ENCODE peak calls at places on chromosomes 3 and 15, in ten cellular contexts. L is PC-9, O is A549, J is transverse colon, N is spleen, F is HL-60, V is kidney epithelial cell, U is OCI-LY7, X is PC-3, Z is fibroblast of lung. I is an unnamed sample.

GRCh38 chr15:79128556-79128955 is 38.0 kb upstream of the RASGRF1 start:
- DNase-seq in L (no peak), O (no peak), J (no peak), N (no peak), F (no peak), V (no peak), U (no peak), X (no peak), Z (no peak), I (no peak)

GRCh38 chr3:36763111-36763849 is 1.1 kb downstream of the DCLK3 start:
- DNase-seq in L (no peak), O (no peak), J (no peak), N (no peak), F (no peak), V (no peak), U (no peak), X (no peak), Z (no peak), I (no peak)

GRCh38 chr3:125191256-125191655 is 21.3 kb downstream of the SLC12A8 start:
- DNase-seq in L (no peak), O (no peak), J (no peak), N (no peak), F (no peak), V (no peak), U (no peak), X (no peak), Z (peak), I (no peak)

GRCh38 chr3:123791898-123792297 is 92.2 kb downstream of the MYLK start:
- DNase-seq in L (no peak), O (no peak), J (no peak), N (no peak), F (no peak), V (no peak), U (no peak), X (no peak), Z (peak), I (no peak)

GRCh38 chr3:139112230-139112558 is 67.5 kb upstream of the PRR23C start:
- DNase-seq in L (no peak), O (no peak), J (no peak), N (no peak), F (no peak), V (no peak), U (no peak), X (no peak), Z (no peak), I (no peak)

GRCh38 chr3:37330466-37330865 is 156.1 kb upstream of the LRRFIP2 start:
- DNase-seq in L (no peak), O (no peak), J (no peak), N (no peak), F (no peak), V (no peak), U (no peak), X (no peak), Z (no peak), I (no peak)

GRCh38 chr3:160575589-160575988 is 10.2 kb upstream of the KPNA4 start:
- DNase-seq in L (no peak), O (no peak), J (no peak), N (no peak), F (no peak), V (no peak), U (no peak), X (no peak), Z (no peak), I (no peak)

GRCh38 chr3:134769469-134769868 is 25.6 kb upstream of the EPHB1 start:
- DNase-seq in L (no peak), O (no peak), J (no peak), N (no peak), F (no peak), V (no peak), U (no peak), X (no peak), Z (no peak), I (no peak)

GRCh38 chr15:27707216-27707710 is 391.9 kb downstream of the OCA2 start:
- DNase-seq in L (no peak), O (no peak), J (no peak), N (no peak), F (no peak), V (no peak), U (no peak), X (no peak), Z (no peak), I (no peak)

GRCh38 chr3:53493997-53494791 is at the start of gene CACNA1D:
- DNase-seq in L (peak), O (no peak), J (peak), N (no peak), F (no peak), V (no peak), U (no peak), X (no peak), Z (peak), I (no peak)

GRCh38 chr3:58052373-58053273 is 44.4 kb downstream of the FLNB start:
- DNase-seq in L (peak), O (peak), J (peak), N (no peak), F (no peak), V (peak), U (no peak), X (peak), Z (peak), I (peak)

GRCh38 chr15:57662802-57663201 is 43.7 kb upstream of the POLR2M start:
- DNase-seq in L (no peak), O (no peak), J (no peak), N (no peak), F (no peak), V (no peak), U (no peak), X (no peak), Z (no peak), I (no peak)

GRCh38 chr15:70376929-70377691 is 279.4 kb upstream of the TLE3 start:
- DNase-seq in L (no peak), O (no peak), J (peak), N (no peak), F (peak), V (peak), U (no peak), X (no peak), Z (peak), I (no peak)

GRCh38 chr3:98782826-98783500 is 19.8 kb downstream of the ST3GAL6 start:
- DNase-seq in L (no peak), O (no peak), J (no peak), N (no peak), F (no peak), V (peak), U (no peak), X (peak), Z (peak), I (peak)

GRCh38 chr15:64247906-64248541 is 85.2 kb upstream of the PPIB start:
- DNase-seq in L (peak), O (peak), J (peak), N (no peak), F (peak), V (peak), U (no peak), X (peak), Z (peak), I (peak)

GRCh38 chr3:492586-493296 is 296.2 kb downstream of the CHL1 start:
- DNase-seq in L (no peak), O (no peak), J (no peak), N (no peak), F (no peak), V (no peak), U (no peak), X (no peak), Z (no peak), I (peak)

GRCh38 chr3:78791745-78792144 is 976.1 kb downstream of the ROBO1 start:
- DNase-seq in L (no peak), O (no peak), J (no peak), N (no peak), F (no peak), V (no peak), U (no peak), X (no peak), Z (no peak), I (no peak)

GRCh38 chr15:95171551-95171950 is 940.2 kb downstream of the MCTP2 start:
- DNase-seq in L (no peak), O (no peak), J (no peak), N (no peak), F (no peak), V (no peak), U (no peak), X (no peak), Z (no peak), I (no peak)

GRCh38 chr15:22895465-22896190 is 57.2 kb downstream of the NIPA2 start:
- DNase-seq in L (peak), O (peak), J (peak), N (peak), F (no peak), V (peak), U (no peak), X (peak), Z (peak), I (peak)

GRCh38 chr15:71397377-71397776 is 282.1 kb downstream of the THSD4 start:
- DNase-seq in L (no peak), O (no peak), J (peak), N (no peak), F (no peak), V (no peak), U (no peak), X (peak), Z (no peak), I (no peak)

GRCh38 chr15:88255496-88256171 is 905 bp downstream of the NTRK3 start:
- DNase-seq in L (no peak), O (peak), J (no peak), N (no peak), F (no peak), V (no peak), U (no peak), X (no peak), Z (peak), I (no peak)

GRCh38 chr15:84818221-84819131 is 1.3 kb downstream of the ALPK3 start:
- DNase-seq in L (no peak), O (no peak), J (no peak), N (peak), F (no peak), V (no peak), U (peak), X (peak), Z (peak), I (peak)
- TF ChIP-seq CTCF in L (no peak), O (no peak), J (no peak), N (no peak), F (no peak), V (peak), U (no peak), X (no peak), Z (peak), I (no peak)

GRCh38 chr3:13234664-13235063 is 161.4 kb upstream of the IQSEC1 start:
- DNase-seq in L (no peak), O (no peak), J (no peak), N (no peak), F (no peak), V (no peak), U (no peak), X (no peak), Z (no peak), I (no peak)
- H3K4me3 ChIP-seq in L (no peak), O (no peak), J (no peak), N (no peak), F (no peak), V (no peak), U (peak), X (no peak), Z (no peak), I (no peak)

GRCh38 chr3:43478380-43478779 is 143.4 kb downstream of the ANO10 start:
- DNase-seq in L (no peak), O (no peak), J (no peak), N (no peak), F (no peak), V (no peak), U (no peak), X (no peak), Z (no peak), I (no peak)
- TF ChIP-seq CTCF in L (no peak), O (no peak), J (no peak), N (no peak), F (no peak), V (no peak), U (no peak), X (no peak), Z (no peak), I (no peak)

GRCh38 chr15:39427705-39428104 is 153.2 kb upstream of the THBS1 start:
- DNase-seq in L (no peak), O (no peak), J (no peak), N (no peak), F (no peak), V (no peak), U (no peak), X (no peak), Z (no peak), I (no peak)
- H3K4me3 ChIP-seq in L (no peak), O (no peak), J (no peak), N (no peak), F (peak), V (no peak), U (no peak), X (no peak), Z (no peak), I (no peak)

GRCh38 chr15:74626752-74627692 is 11.4 kb downstream of the CLK3 start:
- DNase-seq in L (no peak), O (no peak), J (no peak), N (peak), F (no peak), V (no peak), U (peak), X (no peak), Z (no peak), I (peak)
- TF ChIP-seq CTCF in L (no peak), O (no peak), J (no peak), N (no peak), F (no peak), V (no peak), U (no peak), X (no peak), Z (no peak), I (no peak)

GRCh38 chr3:170999737-171000242 is 26.7 kb downstream of the SLC2A2 start:
- DNase-seq in L (peak), O (no peak), J (peak), N (no peak), F (no peak), V (peak), U (no peak), X (peak), Z (peak), I (no peak)
- H3K4me3 ChIP-seq in L (peak), O (no peak), J (no peak), N (no peak), F (no peak), V (no peak), U (no peak), X (no peak), Z (no peak), I (no peak)

GRCh38 chr3:21649519-21649918 is 101.5 kb downstream of the ZNF385D start:
- DNase-seq in L (no peak), O (no peak), J (no peak), N (no peak), F (no peak), V (no peak), U (no peak), X (no peak), Z (no peak), I (no peak)
- TF ChIP-seq CTCF in L (no peak), O (no peak), J (no peak), N (no peak), F (no peak), V (no peak), U (no peak), X (no peak), Z (no peak), I (no peak)

DNA sequence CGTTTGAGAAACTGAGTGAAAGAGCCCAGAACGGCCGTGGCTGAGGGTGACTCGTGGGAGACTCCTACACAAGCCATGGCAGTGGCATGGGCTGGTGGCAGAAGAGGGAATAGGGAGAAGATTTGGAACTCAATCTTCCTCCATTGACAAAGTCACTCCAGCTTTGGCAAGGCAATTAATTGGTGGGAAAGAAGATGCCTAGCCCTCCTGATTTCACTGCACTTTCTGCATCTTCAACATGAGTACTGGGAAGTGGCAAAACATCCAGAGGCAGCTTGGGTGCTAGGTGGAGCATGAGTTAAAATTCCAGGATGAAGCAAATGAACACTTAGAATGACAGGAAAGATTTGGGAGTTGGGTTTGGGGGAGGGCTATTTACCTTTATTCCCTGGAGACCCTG is 1.4 kb upstream of the TGFBR2 start:
- DNase-seq in L (no peak), O (no peak), J (no peak), N (no peak), F (no peak), V (no peak), U (no peak), X (no peak), Z (no peak), I (no peak)
- H3K4me3 ChIP-seq in L (no peak), O (no peak), J (no peak), N (no peak), F (peak), V (no peak), U (peak), X (no peak), Z (no peak), I (no peak)

GRCh38 chr3:141542989-141543388 is 56.2 kb downstream of the RASA2 start:
- DNase-seq in L (no peak), O (no peak), J (no peak), N (no peak), F (no peak), V (no peak), U (no peak), X (no peak), Z (no peak), I (no peak)
- TF ChIP-seq CTCF in L (no peak), O (no peak), J (peak), N (no peak), F (no peak), V (no peak), U (peak), X (no peak), Z (no peak), I (no peak)